ENCODE peak calls at places on chromosomes 6 and 20, in ten cellular contexts. H is breast epithelium, A is esophagus muscularis mucosa, U is GM23338, S is endothelial cell of umbilical vein, K is prostate gland, P is stomach, G is suprapubic skin, D is SK-N-SH, M is GM12878. Q is an unnamed sample.

GRCh38 chr6:124002377-124003081 is 198.9 kb downstream of the NKAIN2 start:
- DNase-seq in H (no peak), A (no peak), U (no peak), S (no peak), K (no peak), P (no peak), G (no peak), D (no peak), M (no peak), Q (no peak)

GRCh38 chr6:53692172-53692571 is 26.6 kb upstream of the KLHL31 start:
- DNase-seq in H (no peak), A (no peak), U (no peak), S (no peak), K (no peak), P (no peak), G (no peak), D (no peak), M (no peak), Q (no peak)

GRCh38 chr6:169966312-169967181 is 215.1 kb downstream of the ERMARD start:
- DNase-seq in H (peak), A (peak), U (no peak), S (no peak), K (no peak), P (peak), G (peak), D (peak), M (no peak), Q (peak)

GRCh38 chr20:50915424-50915823 is 15.8 kb downstream of the ADNP start:
- DNase-seq in H (no peak), A (no peak), U (no peak), S (peak), K (no peak), P (no peak), G (no peak), D (peak), M (no peak), Q (no peak)

GRCh38 chr6:31175961-31176360 is 5.5 kb upstream of the POU5F1 start:
- DNase-seq in H (no peak), A (no peak), U (no peak), S (no peak), K (no peak), P (no peak), G (no peak), D (no peak), M (no peak), Q (no peak)

GRCh38 chr6:128532827-128533226 is 12.4 kb upstream of the PTPRK start:
- DNase-seq in H (no peak), A (no peak), U (no peak), S (no peak), K (no peak), P (no peak), G (no peak), D (no peak), M (no peak), Q (no peak)

GRCh38 chr6:90610291-90610670 is 23.4 kb upstream of the MAP3K7 start:
- DNase-seq in H (no peak), A (no peak), U (peak), S (peak), K (no peak), P (no peak), G (no peak), D (peak), M (no peak), Q (no peak)

GRCh38 chr20:56001890-56002289 is 3.4 kb downstream of the CBLN4 start:
- DNase-seq in H (no peak), A (no peak), U (no peak), S (no peak), K (no peak), P (no peak), G (no peak), D (no peak), M (no peak), Q (no peak)

GRCh38 chr6:109526905-109527628 is 44.0 kb upstream of the ZBTB24 start:
- DNase-seq in H (no peak), A (no peak), U (peak), S (peak), K (peak), P (peak), G (no peak), D (peak), M (peak), Q (peak)

GRCh38 chr6:87093651-87094050 is 1.3 kb downstream of the CGA start:
- DNase-seq in H (no peak), A (no peak), U (no peak), S (peak), K (no peak), P (no peak), G (no peak), D (no peak), M (no peak), Q (no peak)

GRCh38 chr20:17679786-17680127 is 2.3 kb downstream of the RRBP1 start:
- DNase-seq in H (no peak), A (no peak), U (peak), S (peak), K (no peak), P (no peak), G (no peak), D (no peak), M (no peak), Q (no peak)

GRCh38 chr20:24158271-24158670 is 169.7 kb upstream of the GGTLC1 start:
- DNase-seq in H (no peak), A (no peak), U (no peak), S (no peak), K (no peak), P (no peak), G (no peak), D (no peak), M (no peak), Q (no peak)

GRCh38 chr20:23150304-23151007 is 64.3 kb upstream of the CD93 start:
- DNase-seq in H (peak), A (no peak), U (no peak), S (no peak), K (no peak), P (peak), G (no peak), D (no peak), M (no peak), Q (peak)

GRCh38 chr6:1392813-1393640 is 3.7 kb downstream of the FOXF2 start:
- DNase-seq in H (no peak), A (no peak), U (peak), S (no peak), K (no peak), P (peak), G (peak), D (no peak), M (no peak), Q (no peak)

GRCh38 chr6:142870787-142871371 is 74.1 kb downstream of the HIVEP2 start:
- DNase-seq in H (no peak), A (no peak), U (no peak), S (no peak), K (no peak), P (no peak), G (no peak), D (no peak), M (no peak), Q (no peak)

GRCh38 chr20:11852801-11853200 is 64.9 kb upstream of the BTBD3 start:
- DNase-seq in H (no peak), A (no peak), U (no peak), S (no peak), K (no peak), P (no peak), G (no peak), D (no peak), M (no peak), Q (no peak)

GRCh38 chr6:118677193-118677592 is 25.8 kb upstream of the CEP85L start:
- DNase-seq in H (no peak), A (peak), U (no peak), S (no peak), K (no peak), P (no peak), G (no peak), D (no peak), M (no peak), Q (no peak)

GRCh38 chr6:147033267-147033666 is 170.9 kb upstream of the STXBP5 start:
- DNase-seq in H (no peak), A (no peak), U (peak), S (no peak), K (no peak), P (no peak), G (no peak), D (no peak), M (no peak), Q (no peak)

GRCh38 chr6:23547851-23548250 is 578.2 kb upstream of the NRSN1 start:
- DNase-seq in H (no peak), A (no peak), U (peak), S (no peak), K (no peak), P (no peak), G (no peak), D (no peak), M (no peak), Q (no peak)

GRCh38 chr6:1502041-1502440 is 107.7 kb upstream of the FOXC1 start:
- DNase-seq in H (no peak), A (no peak), U (no peak), S (no peak), K (no peak), P (no peak), G (no peak), D (no peak), M (no peak), Q (no peak)

GRCh38 chr6:36697481-36697903 is at the start of gene RAB44:
- DNase-seq in H (no peak), A (no peak), U (no peak), S (no peak), K (no peak), P (no peak), G (peak), D (no peak), M (no peak), Q (no peak)

GRCh38 chr6:133368664-133369063 is 127.5 kb downstream of the EYA4 start:
- DNase-seq in H (no peak), A (no peak), U (no peak), S (no peak), K (no peak), P (no peak), G (no peak), D (peak), M (no peak), Q (no peak)

GRCh38 chr6:12987783-12988182 is 271.2 kb downstream of the PHACTR1 start:
- DNase-seq in H (no peak), A (peak), U (no peak), S (no peak), K (no peak), P (no peak), G (no peak), D (no peak), M (no peak), Q (no peak)

GRCh38 chr6:16752206-16752867 is 8.9 kb downstream of the ATXN1 start:
- DNase-seq in H (no peak), A (no peak), U (no peak), S (peak), K (no peak), P (no peak), G (no peak), D (no peak), M (no peak), Q (no peak)

GRCh38 chr6:33761922-33762629 is 15.4 kb upstream of the IP6K3 start:
- DNase-seq in H (peak), A (no peak), U (peak), S (peak), K (peak), P (peak), G (no peak), D (peak), M (no peak), Q (no peak)

GRCh38 chr6:151679081-151679480 is 128.4 kb upstream of the ESR1 start:
- DNase-seq in H (peak), A (no peak), U (no peak), S (no peak), K (no peak), P (no peak), G (no peak), D (no peak), M (no peak), Q (no peak)

GRCh38 chr6:167699141-167700036 is 127.3 kb upstream of the AFDN start:
- DNase-seq in H (peak), A (no peak), U (no peak), S (peak), K (no peak), P (peak), G (no peak), D (no peak), M (peak), Q (peak)

GRCh38 chr6:148521586-148521985 is 178.9 kb downstream of the SASH1 start:
- DNase-seq in H (no peak), A (no peak), U (no peak), S (no peak), K (no peak), P (no peak), G (no peak), D (no peak), M (no peak), Q (no peak)
- TF ChIP-seq POLR2AphosphoS5 in H (no peak), A (peak), U (no peak), S (no peak), K (no peak), P (no peak), G (no peak), D (no peak), M (no peak), Q (no peak)

DNA sequence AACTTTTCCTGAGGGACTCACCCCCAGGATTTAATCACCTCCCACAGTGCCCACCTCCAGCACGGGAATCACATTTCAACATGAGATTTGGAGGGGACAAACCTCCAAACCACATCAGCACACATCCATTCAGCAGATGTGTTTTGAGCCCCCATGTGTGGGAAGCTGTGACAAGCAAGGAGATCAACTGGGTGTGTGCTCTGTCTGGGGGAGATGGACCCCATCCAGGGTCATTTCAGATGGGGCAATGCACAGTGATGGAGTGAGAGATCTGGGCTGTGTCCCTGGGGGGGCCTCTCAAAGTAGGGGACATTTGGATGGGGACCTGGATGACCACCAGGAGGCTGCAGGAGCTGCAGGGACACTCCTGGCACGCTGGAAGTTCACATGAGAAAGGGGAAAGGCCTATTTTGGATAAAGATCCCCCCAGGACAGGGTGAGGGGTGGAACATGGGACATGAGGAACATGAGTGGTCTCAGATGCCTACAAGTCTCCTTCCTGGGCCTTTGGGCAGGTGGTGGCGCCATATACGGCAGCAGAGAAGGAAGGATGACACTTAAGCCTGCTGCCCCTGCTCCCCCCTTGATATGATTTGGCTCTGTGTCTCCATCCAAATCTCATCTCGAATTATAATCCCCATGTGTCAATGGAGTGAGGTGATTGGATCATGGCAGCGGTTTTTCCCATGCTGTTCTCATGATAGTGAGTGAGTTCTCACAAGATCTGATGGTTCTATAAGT is 49.6 kb downstream of the SLC2A10 start:
- DNase-seq in H (no peak), A (no peak), U (no peak), S (no peak), K (no peak), P (no peak), G (no peak), D (no peak), M (no peak), Q (no peak)
- TF ChIP-seq CTCF in H (no peak), A (no peak), U (peak), S (no peak), K (no peak), P (no peak), G (no peak), D (no peak), M (no peak), Q (no peak)

DNA sequence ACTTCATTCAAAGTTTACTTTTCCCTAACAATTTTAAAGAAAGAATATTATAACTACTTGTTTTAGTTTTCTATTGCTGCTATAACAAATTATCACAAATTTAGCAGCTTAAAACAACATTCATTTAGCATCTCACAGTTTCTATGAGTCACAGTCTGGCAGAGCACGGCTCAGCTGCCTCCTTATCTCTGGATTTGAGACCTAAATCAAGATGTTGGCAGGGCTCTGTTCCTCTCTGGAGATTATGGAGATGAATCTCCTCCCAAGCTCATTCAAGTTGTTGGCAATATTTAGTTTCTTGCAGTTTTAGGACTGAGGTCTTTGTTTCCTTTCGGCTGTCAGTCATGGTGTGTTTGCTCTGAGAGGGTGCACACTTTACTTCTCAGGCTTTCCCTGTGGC is 1065.8 kb upstream of the EYS start:
- DNase-seq in H (no peak), A (no peak), U (no peak), S (no peak), K (no peak), P (no peak), G (no peak), D (no peak), M (no peak), Q (no peak)
- TF ChIP-seq POLR2AphosphoS5 in H (no peak), A (no peak), U (no peak), S (no peak), K (no peak), P (no peak), G (no peak), D (no peak), M (no peak), Q (no peak)

DNA sequence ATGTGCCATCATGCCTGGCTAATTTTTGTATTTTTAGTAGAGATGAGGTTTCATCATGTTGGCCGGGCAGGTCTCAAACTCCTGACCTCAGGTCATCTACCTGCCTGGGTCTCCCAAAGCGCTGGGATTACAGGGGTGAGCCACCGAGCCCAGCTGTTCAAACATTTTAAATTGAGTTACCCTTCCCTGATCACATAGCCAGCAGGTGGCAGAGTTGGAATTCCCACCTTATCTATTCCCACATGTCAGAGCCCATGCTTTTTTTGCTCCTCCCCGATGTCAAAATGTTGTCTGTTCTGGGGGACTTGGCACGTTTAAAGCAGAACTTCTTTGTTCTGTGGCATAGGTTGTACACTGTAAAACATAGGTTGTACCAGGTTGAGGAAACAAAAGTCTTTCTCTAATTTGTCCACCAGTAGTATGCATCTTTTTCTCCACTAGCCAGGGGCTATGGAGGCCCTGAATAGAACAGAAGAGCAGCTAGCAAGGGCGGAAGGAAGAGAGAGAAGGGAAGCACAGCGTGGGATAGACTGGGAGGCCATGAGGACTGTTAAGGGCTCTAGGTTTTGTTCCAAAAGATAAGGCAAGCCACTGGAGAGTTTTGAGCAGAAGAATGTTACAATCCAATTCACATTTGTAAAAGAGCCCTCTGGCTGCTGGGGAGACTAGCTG is 7.3 kb upstream of the LBP start:
- DNase-seq in H (no peak), A (no peak), U (peak), S (no peak), K (no peak), P (no peak), G (no peak), D (no peak), M (no peak), Q (no peak)
- TF ChIP-seq CTCF in H (peak), A (no peak), U (peak), S (no peak), K (peak), P (no peak), G (no peak), D (peak), M (no peak), Q (no peak)

DNA sequence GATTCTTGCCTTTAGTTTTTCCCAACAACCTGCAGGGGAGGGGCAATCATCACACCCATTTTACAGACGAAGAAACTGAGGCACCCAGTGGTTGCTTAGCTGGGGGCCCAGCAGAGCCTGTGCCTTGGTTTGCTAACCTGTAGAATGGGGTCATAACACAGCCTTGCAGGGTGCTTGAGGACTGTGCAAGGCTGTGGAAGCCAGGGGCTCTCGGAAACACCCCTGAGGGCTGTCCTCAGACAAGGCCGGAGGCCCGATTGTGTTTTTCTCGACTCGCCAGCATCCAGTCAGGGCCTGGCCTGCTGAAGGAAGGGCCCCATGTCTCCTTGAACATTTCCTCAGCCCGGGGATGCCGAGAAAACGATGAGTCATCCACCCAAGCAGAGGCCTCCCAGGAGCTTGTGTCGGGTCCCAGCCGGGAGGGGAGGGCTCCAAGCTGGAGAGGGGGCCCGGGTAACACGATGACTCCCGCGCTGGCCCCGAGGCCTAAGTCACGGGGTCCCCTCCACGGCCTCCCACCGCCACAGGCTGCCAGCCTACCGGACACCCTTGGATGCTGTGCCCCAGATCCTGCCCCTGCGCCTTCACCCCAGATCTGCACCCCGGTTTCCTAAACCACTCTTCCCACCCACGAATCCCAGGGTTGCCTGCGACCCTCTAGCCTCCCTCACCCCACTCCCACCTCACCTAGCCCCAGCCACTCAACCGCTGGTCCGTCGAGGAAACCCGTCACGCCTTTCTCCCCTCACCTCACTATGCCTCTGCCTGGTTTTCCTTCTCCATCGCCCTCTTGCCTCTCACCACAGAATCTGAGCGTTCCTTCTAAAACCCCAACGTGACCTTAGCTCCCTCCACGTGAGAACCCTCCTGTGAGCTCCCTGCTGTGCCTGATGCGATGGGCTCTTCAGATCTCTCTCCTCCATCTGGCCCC is 10.6 kb downstream of the NOL4L start:
- DNase-seq in H (no peak), A (no peak), U (peak), S (peak), K (no peak), P (no peak), G (no peak), D (no peak), M (no peak), Q (no peak)
- TF ChIP-seq POLR2AphosphoS5 in H (no peak), A (no peak), U (no peak), S (no peak), K (no peak), P (no peak), G (no peak), D (no peak), M (no peak), Q (no peak)